ENCODE peak calls at places on chromosomes 16 and 17, in five cellular contexts. F is fibroblast of pulmonary artery, P is sigmoid colon, I is cardiac fibroblast, H is kidney. V is an unnamed sample.

GRCh38 chr17:29136998-29137730 is 43.0 kb downstream of the MYO18A start:
- DNase-seq in F (no peak), P (no peak), I (no peak), H (no peak), V (no peak)

GRCh38 chr16:84306564-84306963 is 11.9 kb downstream of the WFDC1 start:
- DNase-seq in F (no peak), P (no peak), I (no peak), H (peak; percentile 18), V (no peak)

GRCh38 chr16:22214402-22214801 is 8.3 kb downstream of the EEF2K start:
- DNase-seq in F (no peak), P (no peak), I (no peak), H (no peak), V (no peak)

GRCh38 chr17:21098934-21099687 is 27.7 kb upstream of the DHRS7B start:
- DNase-seq in F (peak; percentile 65), P (no peak), I (peak; percentile 61), H (peak; percentile 75), V (peak; percentile 38)

GRCh38 chr17:8012045-8012580 is 9.7 kb downstream of the GUCY2D start:
- DNase-seq in F (no peak), P (peak; percentile 53), I (no peak), H (no peak), V (no peak)

GRCh38 chr16:66383551-66383950 is 17.1 kb downstream of the CDH5 start:
- DNase-seq in F (no peak), P (peak; percentile 56), I (no peak), H (no peak), V (no peak)

GRCh38 chr16:48499822-48500440 is 110.0 kb downstream of the N4BP1 start:
- DNase-seq in F (peak; percentile 97), P (peak; percentile 86), I (peak; percentile 98), H (no peak), V (peak; percentile 22)

GRCh38 chr17:63519972-63520882 is 2.9 kb upstream of the KCNH6 start:
- DNase-seq in F (no peak), P (no peak), I (no peak), H (no peak), V (peak; percentile 18)

DNA sequence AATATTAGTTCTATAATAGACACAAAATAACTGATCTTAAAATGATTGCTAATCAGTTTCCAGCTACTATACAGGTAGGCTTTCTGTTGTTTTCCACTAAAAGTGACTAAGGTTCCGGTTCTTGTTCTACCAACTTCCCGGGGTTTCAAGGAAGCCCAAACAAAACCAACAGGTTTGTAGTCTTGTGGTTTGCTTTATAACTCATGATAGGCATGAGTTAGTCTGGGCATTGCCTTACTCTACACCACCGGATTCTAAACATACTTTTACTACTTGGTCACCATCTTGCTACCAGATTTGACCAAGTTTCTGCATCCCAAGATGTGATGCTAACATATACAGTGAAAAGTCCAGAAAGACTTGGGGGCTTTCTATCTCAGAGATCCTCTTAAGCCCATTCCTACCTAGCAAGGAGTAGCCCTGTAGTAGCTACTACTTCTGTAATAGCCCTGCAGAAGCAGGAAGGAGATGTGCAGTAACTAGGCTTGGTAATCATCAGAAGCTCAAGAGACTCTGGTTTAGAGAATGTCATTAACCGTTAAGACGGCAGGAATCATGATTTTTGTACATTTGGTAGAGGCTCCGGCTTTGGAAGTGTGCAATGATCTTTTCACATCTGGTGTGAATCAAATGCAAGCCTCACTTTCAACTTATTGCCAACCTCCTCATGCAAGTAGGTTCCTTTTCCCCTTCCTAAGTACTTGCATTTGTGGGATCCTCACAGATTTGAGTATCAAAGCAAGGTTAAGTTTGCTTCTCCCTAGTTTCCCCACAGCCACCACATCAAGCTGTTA is 1.6 kb downstream of the FAM117A start:
- DNase-seq in F (no peak), P (no peak), I (no peak), H (no peak), V (no peak)
- H3K4me3 ChIP-seq in F (peak overlapping the region; percentile 72), P (peak overlapping the region; percentile 98), I (peak overlapping the region; percentile 75), H (peak overlapping the region; percentile 80), V (peak overlapping the region; percentile 78)

GRCh38 chr17:48373882-48374281 is 56.1 kb downstream of the SKAP1 start:
- DNase-seq in F (no peak), P (no peak), I (no peak), H (no peak), V (no peak)

GRCh38 chr17:48375356-48375755 is 54.7 kb downstream of the SKAP1 start:
- DNase-seq in F (peak; percentile 39), P (no peak), I (peak; percentile 12), H (no peak), V (peak; percentile 79)

GRCh38 chr17:48376926-48377325 is 53.1 kb downstream of the SKAP1 start:
- DNase-seq in F (no peak), P (no peak), I (no peak), H (no peak), V (no peak)

GRCh38 chr17:48373130-48373844 is 56.7 kb downstream of the SKAP1 start:
- DNase-seq in F (no peak), P (no peak), I (no peak), H (no peak), V (no peak)

GRCh38 chr17:48374650-48375230 is 55.3 kb downstream of the SKAP1 start:
- DNase-seq in F (no peak), P (no peak), I (peak; percentile 8), H (no peak), V (no peak)
- TF ChIP-seq CTCF in F (peak; percentile 34), P (peak; percentile 20), I (peak; percentile 44), H (peak; percentile 53), V (peak; percentile 60)

DNA sequence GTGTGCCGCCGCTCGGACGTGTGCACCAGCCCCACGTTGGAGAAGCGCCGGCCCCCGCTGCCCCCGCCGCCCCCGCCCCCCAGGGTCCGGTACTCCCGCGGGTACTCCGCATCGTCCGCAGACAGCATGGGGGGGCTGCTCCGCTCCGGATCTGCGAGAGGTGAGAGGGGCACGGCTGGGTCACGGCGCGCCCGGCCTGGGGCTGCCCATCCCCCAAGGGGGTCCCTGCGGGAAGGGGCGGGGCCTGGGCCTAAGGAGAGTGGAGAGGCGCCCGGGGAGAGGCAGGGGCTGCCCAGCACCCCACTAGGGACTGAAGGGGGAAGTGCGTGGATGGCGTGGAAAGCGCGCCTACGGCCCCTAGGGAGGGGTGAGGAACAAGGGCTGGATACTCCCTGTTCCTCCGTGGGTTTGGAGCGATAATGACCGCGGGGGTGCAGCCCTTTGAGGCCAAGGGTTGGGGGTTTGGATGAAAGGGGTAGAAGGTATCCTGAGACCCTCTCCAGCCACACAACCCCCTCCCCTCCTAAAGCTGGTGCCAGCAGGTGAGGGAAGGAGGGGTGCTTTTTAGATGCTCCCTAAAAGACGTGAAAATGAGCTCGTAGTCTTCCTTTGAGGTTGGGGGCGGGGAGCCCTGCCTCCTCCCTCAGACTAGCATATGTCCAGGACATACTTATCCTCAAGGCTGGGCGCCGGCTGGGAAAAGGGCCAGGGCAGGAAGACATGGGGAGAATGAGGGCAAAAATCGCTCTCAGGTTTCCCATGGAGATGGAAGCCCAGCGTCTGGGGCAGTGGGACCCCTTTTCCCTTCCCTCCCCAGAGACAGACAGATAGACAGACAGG is 26.9 kb downstream of the SRCIN1 start:
- DNase-seq in F (no peak), P (no peak), I (no peak), H (no peak), V (no peak)
- H3K4me3 ChIP-seq in F (no peak overlapping the region), P (peak overlapping the region; percentile 12), I (no peak overlapping the region), H (no peak overlapping the region), V (no peak overlapping the region)

DNA sequence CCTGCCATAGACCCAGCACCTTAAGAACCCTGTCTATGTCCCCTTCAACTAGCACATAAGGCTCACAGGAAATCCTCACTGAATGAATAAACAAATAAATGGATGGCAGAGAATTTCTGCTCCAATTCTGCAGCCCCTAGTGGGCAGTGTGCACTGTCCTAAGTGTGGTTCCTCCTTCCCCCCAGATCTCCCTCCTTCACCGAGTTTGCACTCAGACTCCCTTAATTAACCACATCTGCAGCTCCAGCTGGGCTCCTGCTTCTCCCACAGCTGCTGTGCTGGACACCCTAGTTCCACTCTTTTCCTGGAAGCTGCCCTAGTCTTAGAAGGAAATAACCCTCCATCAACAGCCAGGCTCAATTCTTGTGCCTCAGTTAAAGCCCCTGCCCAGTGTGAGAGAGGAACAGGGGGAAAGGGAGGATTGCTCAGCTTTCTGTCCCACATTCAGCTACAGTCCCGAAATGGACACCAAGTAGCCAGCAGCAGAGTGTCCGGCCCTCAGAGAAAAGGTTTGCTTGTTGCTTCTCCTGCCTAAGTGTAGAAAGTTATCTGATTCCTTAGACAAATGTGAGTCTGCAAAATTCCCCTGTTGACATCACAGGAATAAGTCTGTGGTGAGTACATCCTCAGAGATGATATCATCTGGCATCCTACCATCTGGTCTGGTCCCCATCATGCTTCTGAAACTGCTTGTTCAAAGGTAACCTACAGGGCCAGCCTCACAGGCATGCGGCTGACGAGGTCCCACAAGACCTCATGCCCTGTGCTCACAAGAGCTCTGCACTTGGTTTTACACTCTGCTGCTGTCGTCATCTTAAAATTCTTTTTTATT is 12.3 kb downstream of the LRRC3C start:
- DNase-seq in F (peak; percentile 75), P (no peak), I (peak; percentile 69), H (no peak), V (no peak)
- TF ChIP-seq CTCF in F (peak; percentile 52), P (no peak), I (peak; percentile 53), H (peak; percentile 15), V (peak; percentile 52)

GRCh38 chr16:57753448-57754353 is 18.1 kb downstream of the KATNB1 start:
- DNase-seq in F (no peak), P (no peak), I (no peak), H (peak; percentile 72), V (no peak)
- H3K4me3 ChIP-seq in F (no peak overlapping the region), P (no peak overlapping the region), I (no peak overlapping the region), H (no peak overlapping the region), V (no peak overlapping the region)

GRCh38 chr16:82621796-82622195 is 5.0 kb upstream of the CDH13 start:
- DNase-seq in F (no peak), P (no peak), I (no peak), H (no peak), V (no peak)
- TF ChIP-seq CTCF in F (no peak), P (no peak), I (peak; percentile 3), H (no peak), V (peak; percentile 26)

GRCh38 chr17:45302649-45303173 is 14.1 kb downstream of the MAP3K14 start:
- DNase-seq in F (peak; percentile 82), P (no peak), I (peak; percentile 86), H (no peak), V (no peak)
- H3K4me3 ChIP-seq in F (no peak overlapping the region), P (no peak overlapping the region), I (no peak overlapping the region), H (no peak overlapping the region), V (no peak overlapping the region)

GRCh38 chr17:49407981-49408501 is 6.6 kb downstream of the PHB1 start:
- DNase-seq in F (peak; percentile 62), P (peak; percentile 87), I (peak; percentile 62), H (peak; percentile 89), V (no peak)
- TF ChIP-seq CTCF in F (peak; percentile 76), P (peak; percentile 36), I (peak; percentile 81), H (peak; percentile 59), V (peak; percentile 95)

V was measured in epithelial cell of proximal tubule.